ENCODE peak calls at places on chromosomes 3 and 15, in nine cellular contexts. E is K562, A is GM12878, C is A549, I is stomach, F is sigmoid colon, K is tibial nerve, R is esophagus muscularis mucosa, L is ovary. U is an unnamed sample.
A peak's percentile ranks its signal among the peaks of the same experiment; 100 is the strongest.

GRCh38 chr3:95719481-95719880 is 1094.9 kb upstream of the EPHA6 start:
- DNase-seq in C (no peak), K (no peak), L (no peak), R (no peak), E (no peak), I (no peak), F (no peak), A (no peak), U (no peak)

GRCh38 chr3:60622349-60622748 is 628.9 kb downstream of the FHIT start:
- DNase-seq in I (no peak), K (no peak), L (no peak), E (no peak), R (no peak), A (no peak), C (no peak), F (no peak), U (no peak)

GRCh38 chr3:171428321-171428787 is 31.9 kb downstream of the TNIK start:
- DNase-seq in K (no peak), I (no peak), L (no peak), R (no peak), A (no peak), F (no peak), E (peak; percentile 69), C (no peak), U (no peak)

GRCh38 chr15:26433818-26434217 is 339.0 kb downstream of the GABRB3 start:
- DNase-seq in L (no peak), I (no peak), A (no peak), K (no peak), R (no peak), C (no peak), F (no peak), E (no peak), U (no peak)

GRCh38 chr3:17500618-17501017 is 241.8 kb downstream of the TBC1D5 start:
- DNase-seq in F (no peak), I (no peak), C (no peak), R (no peak), E (no peak), K (no peak), A (no peak), L (no peak), U (no peak)

GRCh38 chr3:141326123-141326522 is 42.2 kb upstream of the ZBTB38 start:
- DNase-seq in F (no peak), I (no peak), A (no peak), K (no peak), C (no peak), E (no peak), R (no peak), L (no peak), U (no peak)

GRCh38 chr3:96813820-96814580 is 394 bp upstream of the EPHA6 start:
- DNase-seq in I (peak; percentile 35), F (peak; percentile 84), A (no peak), C (peak; percentile 31), E (no peak), R (no peak), L (peak; percentile 75), K (no peak), U (peak; percentile 80)

GRCh38 chr3:141950572-141951493 is 74.4 kb downstream of the ATP1B3 start:
- DNase-seq in I (no peak), C (no peak), K (no peak), L (no peak), F (no peak), E (no peak), R (no peak), A (no peak), U (no peak)

GRCh38 chr3:32222950-32223349 is 15.5 kb upstream of the CMTM8 start:
- DNase-seq in F (no peak), C (no peak), K (no peak), A (no peak), L (no peak), R (no peak), E (no peak), I (no peak), U (no peak)

GRCh38 chr3:32229565-32229964 is 8.9 kb upstream of the CMTM8 start:
- DNase-seq in C (no peak), E (no peak), R (no peak), K (no peak), F (no peak), L (no peak), I (no peak), A (no peak), U (no peak)

GRCh38 chr3:32224047-32224446 is 14.4 kb upstream of the CMTM8 start:
- DNase-seq in E (no peak), I (no peak), A (no peak), F (no peak), C (no peak), R (no peak), K (no peak), L (no peak), U (no peak)

DNA sequence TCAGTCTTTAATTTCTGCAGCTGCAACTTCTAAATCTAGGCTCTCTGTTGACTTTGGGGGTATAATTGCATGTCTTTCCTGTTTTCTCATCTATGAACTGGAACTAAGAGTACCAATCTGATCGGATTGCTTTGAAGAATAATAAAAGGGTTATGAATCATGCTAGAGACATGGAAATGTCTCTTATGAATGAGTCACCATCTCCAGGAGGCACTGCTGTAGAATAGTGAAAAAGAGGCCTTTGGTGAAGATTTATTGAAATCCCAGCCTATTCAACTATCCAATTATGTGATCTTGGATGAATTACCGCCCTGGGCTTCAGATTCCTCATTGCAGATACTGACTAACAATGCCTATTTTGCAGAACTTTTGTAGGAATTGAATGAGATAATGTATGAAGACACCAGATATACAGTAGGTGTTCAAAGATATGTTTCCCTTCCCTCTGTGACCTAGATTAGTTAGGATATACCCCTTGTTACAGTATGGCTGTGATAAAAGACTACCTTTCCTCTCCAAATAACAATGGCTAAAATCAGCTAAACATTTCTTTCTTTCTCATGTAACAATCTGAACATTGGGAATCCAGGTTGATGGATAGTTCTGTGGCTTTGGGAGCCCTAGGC is 11.5 kb upstream of the CMTM8 start:
- DNase-seq in L (no peak), E (no peak), K (no peak), A (no peak), R (no peak), I (no peak), C (peak; percentile 23), F (no peak), U (no peak)
- TF ChIP-seq EP300 in L (no peak), E (no peak), K (no peak), A (no peak), R (no peak), I (no peak), C (no peak), F (no peak), U (no peak)

DNA sequence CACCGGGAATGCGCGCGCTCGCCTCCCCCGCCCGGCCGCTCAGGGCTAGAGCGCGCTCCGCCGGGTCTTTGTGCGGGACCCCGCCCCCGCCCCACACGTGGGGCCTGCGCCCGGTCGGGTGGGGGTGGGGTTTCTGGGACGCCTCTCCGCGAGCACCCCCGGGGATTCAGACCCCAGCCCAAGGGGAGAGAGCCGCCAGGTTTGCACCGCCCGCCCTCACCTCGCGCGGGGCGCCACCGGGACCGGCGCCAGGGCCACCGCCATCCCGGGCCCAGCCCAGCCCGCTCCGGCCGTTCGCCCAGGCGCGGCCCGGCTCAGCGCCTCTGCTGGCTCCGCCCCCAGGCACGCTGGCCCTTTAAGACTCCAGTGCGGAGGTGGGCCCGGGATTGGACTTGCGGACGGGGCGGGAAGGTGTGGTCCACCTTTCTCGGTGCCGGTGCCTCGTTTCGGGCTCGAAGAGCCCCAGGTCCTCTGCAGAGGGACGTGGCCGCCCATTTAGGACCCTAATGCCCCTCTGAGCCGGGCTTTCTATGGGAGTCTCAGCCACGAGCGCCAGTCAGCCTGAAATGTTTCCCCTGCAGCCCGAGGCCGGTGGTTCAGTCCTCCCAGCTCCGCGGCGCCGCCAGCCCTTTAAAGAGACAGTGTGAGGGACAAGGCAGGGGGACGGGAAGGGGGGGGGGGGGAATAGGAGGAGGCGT is 1.2 kb downstream of the HYAL2 start:
- DNase-seq in A (peak; percentile 42), E (peak; percentile 80), L (peak; percentile 90), C (peak; percentile 68), I (peak; percentile 92), K (peak; percentile 82), R (peak; percentile 97), F (peak; percentile 95), U (peak; percentile 92)
- TF ChIP-seq POLR2A in A (peak; percentile 56), E (no peak), L (peak; percentile 65), C (peak; percentile 50), I (no peak), K (no peak), R (no peak), F (no peak), U (no peak)

GRCh38 chr3:15152166-15152565 is 53.2 kb upstream of the RBSN start:
- DNase-seq in E (no peak), L (no peak), I (no peak), F (no peak), A (no peak), K (no peak), R (no peak), C (no peak), U (no peak)

GRCh38 chr3:15154326-15154725 is 51.7 kb upstream of the CAPN7 start:
- DNase-seq in A (no peak), L (no peak), E (no peak), F (no peak), R (no peak), C (no peak), I (no peak), K (no peak), U (no peak)

GRCh38 chr3:15151166-15151565 is 52.2 kb upstream of the RBSN start:
- DNase-seq in I (no peak), F (no peak), A (no peak), R (no peak), C (peak; percentile 28), E (no peak), K (no peak), L (no peak), U (no peak)

GRCh38 chr3:15153103-15153502 is 52.9 kb upstream of the CAPN7 start:
- DNase-seq in F (no peak), E (no peak), K (no peak), R (no peak), L (no peak), C (no peak), I (no peak), A (no peak), U (no peak)

GRCh38 chr3:15148614-15149013 is 49.7 kb upstream of the RBSN start:
- DNase-seq in L (no peak), E (peak; percentile 62), R (no peak), F (no peak), I (no peak), C (peak; percentile 11), K (no peak), A (no peak), U (no peak)
- H3K4me3 ChIP-seq in L (no peak overlapping the region), E (no peak overlapping the region), R (no peak overlapping the region), F (no peak overlapping the region), I (no peak overlapping the region), C (no peak overlapping the region), K (no peak overlapping the region), A (no peak overlapping the region), U (no peak overlapping the region)

GRCh38 chr3:129020691-129021090 is 19.6 kb downstream of the EFCC1 start:
- DNase-seq in L (peak; percentile 26), R (no peak), C (no peak), A (no peak), K (no peak), F (no peak), I (no peak), E (no peak), U (no peak)

GRCh38 chr3:129021140-129021551 is 20.0 kb downstream of the EFCC1 start:
- DNase-seq in R (no peak), A (no peak), E (no peak), F (no peak), L (peak; percentile 16), C (no peak), I (no peak), K (no peak), U (no peak)

GRCh38 chr3:129023909-129024308 is 22.8 kb downstream of the EFCC1 start:
- DNase-seq in E (no peak), I (no peak), C (peak; percentile 31), R (no peak), F (no peak), L (peak; percentile 7), A (no peak), K (no peak), U (no peak)

GRCh38 chr3:129022995-129023332 is 21.9 kb downstream of the EFCC1 start:
- DNase-seq in R (no peak), A (no peak), K (no peak), E (no peak), C (no peak), F (no peak), L (no peak), I (no peak), U (no peak)

DNA sequence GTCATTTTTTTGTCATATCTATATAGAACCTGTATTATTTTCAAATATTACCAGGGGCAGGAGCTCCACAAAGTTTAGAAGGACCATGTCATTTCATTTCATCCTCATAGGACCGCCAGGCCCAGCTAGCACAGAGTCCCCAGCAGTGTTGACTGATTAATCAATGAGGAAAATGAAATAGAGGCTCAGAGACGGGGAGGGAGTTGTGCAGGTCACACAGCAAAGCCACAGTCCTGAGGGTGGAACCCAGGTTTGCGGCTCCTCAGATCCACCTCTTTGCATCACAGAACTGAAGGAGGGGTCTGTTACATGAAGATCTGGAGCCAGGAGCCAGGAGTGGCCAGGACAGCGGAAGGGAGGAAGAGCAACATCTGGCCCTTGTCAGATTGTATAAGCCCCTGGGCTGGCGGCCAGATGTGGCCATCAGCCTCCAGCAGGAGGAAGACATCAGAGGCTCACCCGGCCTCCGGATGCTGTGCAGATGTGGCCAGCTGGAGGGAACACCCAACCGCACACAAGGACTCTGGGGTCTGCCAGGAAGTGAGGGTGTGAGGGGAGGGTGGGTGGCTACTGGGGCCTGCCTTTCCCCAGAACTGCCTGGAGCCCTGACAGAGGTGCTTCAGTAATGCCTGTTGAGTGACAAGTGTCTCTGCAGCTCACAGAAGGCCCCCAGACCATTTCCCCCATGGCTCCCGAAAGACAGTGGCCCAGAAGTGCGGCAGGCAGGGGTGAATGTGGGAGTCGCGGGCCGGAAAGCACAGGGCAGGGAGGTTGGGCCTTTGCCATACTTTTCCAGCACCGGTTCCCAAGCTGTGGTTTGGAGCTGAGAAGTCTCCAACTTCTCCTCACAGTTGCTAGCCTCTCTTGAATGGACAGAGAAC is 21.2 kb downstream of the EFCC1 start:
- DNase-seq in K (no peak), E (peak; percentile 47), I (peak; percentile 57), L (peak; percentile 84), C (no peak), R (peak; percentile 94), F (peak; percentile 96), A (no peak), U (peak; percentile 90)
- TF ChIP-seq EP300 in K (no peak), E (no peak), I (no peak), L (no peak), C (no peak), R (no peak), F (no peak), A (no peak), U (no peak)